ENCODE peak calls at places on chromosomes 6 and 20, in ten cellular contexts. One of them, this sample, is unnamed. For H3K27me3, the result is how much of the 10 kb centered on the place peaks cover.

GRCh38 chr6:156662025-156662445 is 115.1 kb upstream of the ARID1B start:
- DNase-seq in BJ: peak
- DNase-seq in spleen: no peak
- DNase-seq in NT2/D1: peak
- DNase-seq in CD4-positive, alpha-beta memory T cell: peak
- DNase-seq in psoas muscle: no peak
- DNase-seq in K562: peak
- DNase-seq in bronchial epithelial cell: no peak
- DNase-seq in uterus: no peak
- DNase-seq in heart right ventricle: no peak
- DNase-seq in this sample: no peak

GRCh38 chr20:49948178-49948577 is 12.0 kb downstream of the RNF114 start:
- DNase-seq in BJ: no peak
- DNase-seq in spleen: no peak
- DNase-seq in NT2/D1: no peak
- DNase-seq in CD4-positive, alpha-beta memory T cell: no peak
- DNase-seq in psoas muscle: no peak
- DNase-seq in K562: no peak
- DNase-seq in bronchial epithelial cell: no peak
- DNase-seq in uterus: no peak
- DNase-seq in heart right ventricle: no peak
- DNase-seq in this sample: no peak

GRCh38 chr6:116847234-116847633 is 18.4 kb upstream of the GPRC6A start:
- DNase-seq in BJ: no peak
- DNase-seq in spleen: no peak
- DNase-seq in NT2/D1: no peak
- DNase-seq in CD4-positive, alpha-beta memory T cell: no peak
- DNase-seq in psoas muscle: no peak
- DNase-seq in K562: no peak
- DNase-seq in bronchial epithelial cell: peak
- DNase-seq in uterus: no peak
- DNase-seq in heart right ventricle: no peak
- DNase-seq in this sample: no peak

GRCh38 chr20:43959079-43959919 is 44.6 kb downstream of the TOX2 start:
- DNase-seq in BJ: no peak
- DNase-seq in spleen: peak
- DNase-seq in NT2/D1: no peak
- DNase-seq in CD4-positive, alpha-beta memory T cell: peak
- DNase-seq in psoas muscle: no peak
- DNase-seq in K562: no peak
- DNase-seq in bronchial epithelial cell: no peak
- DNase-seq in uterus: no peak
- DNase-seq in heart right ventricle: no peak
- DNase-seq in this sample: no peak

GRCh38 chr20:56328861-56329260 is 29.9 kb upstream of the FAM210B start:
- DNase-seq in BJ: no peak
- DNase-seq in spleen: no peak
- DNase-seq in NT2/D1: no peak
- DNase-seq in CD4-positive, alpha-beta memory T cell: no peak
- DNase-seq in psoas muscle: no peak
- DNase-seq in K562: no peak
- DNase-seq in bronchial epithelial cell: peak
- DNase-seq in uterus: no peak
- DNase-seq in heart right ventricle: no peak
- DNase-seq in this sample: no peak

GRCh38 chr6:335572-335971 is 43.3 kb downstream of the DUSP22 start:
- DNase-seq in BJ: no peak
- DNase-seq in spleen: peak
- DNase-seq in NT2/D1: no peak
- DNase-seq in CD4-positive, alpha-beta memory T cell: no peak
- DNase-seq in psoas muscle: no peak
- DNase-seq in K562: no peak
- DNase-seq in bronchial epithelial cell: no peak
- DNase-seq in uterus: no peak
- DNase-seq in heart right ventricle: no peak
- DNase-seq in this sample: no peak

GRCh38 chr20:35776513-35777101 is 4.8 kb downstream of the PHF20 start:
- DNase-seq in BJ: no peak
- DNase-seq in spleen: no peak
- DNase-seq in NT2/D1: no peak
- DNase-seq in CD4-positive, alpha-beta memory T cell: no peak
- DNase-seq in psoas muscle: peak
- DNase-seq in K562: no peak
- DNase-seq in bronchial epithelial cell: peak
- DNase-seq in uterus: peak
- DNase-seq in heart right ventricle: peak
- DNase-seq in this sample: no peak

GRCh38 chr6:81023007-81023582 is 729.4 kb downstream of the TENT5A start:
- DNase-seq in BJ: no peak
- DNase-seq in spleen: no peak
- DNase-seq in NT2/D1: peak
- DNase-seq in CD4-positive, alpha-beta memory T cell: no peak
- DNase-seq in psoas muscle: no peak
- DNase-seq in K562: no peak
- DNase-seq in bronchial epithelial cell: peak
- DNase-seq in uterus: no peak
- DNase-seq in heart right ventricle: no peak
- DNase-seq in this sample: no peak

GRCh38 chr20:57849868-57850215 is 140.0 kb upstream of the PMEPA1 start:
- DNase-seq in BJ: no peak
- DNase-seq in spleen: no peak
- DNase-seq in NT2/D1: no peak
- DNase-seq in CD4-positive, alpha-beta memory T cell: no peak
- DNase-seq in psoas muscle: no peak
- DNase-seq in K562: no peak
- DNase-seq in bronchial epithelial cell: no peak
- DNase-seq in uterus: no peak
- DNase-seq in heart right ventricle: no peak
- DNase-seq in this sample: no peak

GRCh38 chr20:57849126-57849867 is 139.5 kb upstream of the PMEPA1 start:
- DNase-seq in BJ: no peak
- DNase-seq in spleen: no peak
- DNase-seq in NT2/D1: no peak
- DNase-seq in CD4-positive, alpha-beta memory T cell: no peak
- DNase-seq in psoas muscle: no peak
- DNase-seq in K562: no peak
- DNase-seq in bronchial epithelial cell: peak
- DNase-seq in uterus: no peak
- DNase-seq in heart right ventricle: no peak
- DNase-seq in this sample: no peak

GRCh38 chr20:57847104-57847503 is 137.3 kb upstream of the PMEPA1 start:
- DNase-seq in BJ: no peak
- DNase-seq in spleen: no peak
- DNase-seq in NT2/D1: no peak
- DNase-seq in CD4-positive, alpha-beta memory T cell: no peak
- DNase-seq in psoas muscle: no peak
- DNase-seq in K562: no peak
- DNase-seq in bronchial epithelial cell: no peak
- DNase-seq in uterus: no peak
- DNase-seq in heart right ventricle: no peak
- DNase-seq in this sample: no peak

GRCh38 chr20:57851025-57851682 is 141.3 kb upstream of the PMEPA1 start:
- DNase-seq in BJ: no peak
- DNase-seq in spleen: no peak
- DNase-seq in NT2/D1: no peak
- DNase-seq in CD4-positive, alpha-beta memory T cell: no peak
- DNase-seq in psoas muscle: no peak
- DNase-seq in K562: no peak
- DNase-seq in bronchial epithelial cell: no peak
- DNase-seq in uterus: no peak
- DNase-seq in heart right ventricle: peak
- DNase-seq in this sample: no peak

DNA sequence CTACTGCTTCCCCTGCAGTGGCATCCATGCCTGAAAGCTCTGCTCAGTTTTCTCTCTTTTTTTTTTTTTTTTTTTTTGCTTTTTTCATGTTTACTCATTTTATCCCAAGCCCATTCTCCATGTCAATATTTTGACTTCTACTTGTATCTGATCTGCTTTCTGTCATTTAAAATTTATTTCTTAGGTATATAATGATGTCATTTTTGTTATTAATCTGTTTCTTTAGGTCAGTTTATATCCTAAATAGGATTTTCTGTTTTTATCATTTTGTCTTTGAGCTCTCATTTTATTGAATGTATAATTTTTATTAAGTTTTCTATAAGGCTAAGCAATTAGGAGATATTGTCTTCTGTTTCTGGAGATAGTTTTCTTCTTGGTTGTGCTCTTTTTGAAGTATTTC is 138.5 kb upstream of the PMEPA1 start:
- DNase-seq in BJ: no peak
- DNase-seq in spleen: no peak
- DNase-seq in NT2/D1: no peak
- DNase-seq in CD4-positive, alpha-beta memory T cell: no peak
- DNase-seq in psoas muscle: no peak
- DNase-seq in K562: no peak
- DNase-seq in bronchial epithelial cell: no peak
- DNase-seq in uterus: no peak
- DNase-seq in heart right ventricle: no peak
- DNase-seq in this sample: no peak
- H3K27me3 ChIP-seq in BJ: under half
- H3K27me3 ChIP-seq in spleen: under half
- H3K27me3 ChIP-seq in NT2/D1: under half
- H3K27me3 ChIP-seq in CD4-positive, alpha-beta memory T cell: under half
- H3K27me3 ChIP-seq in psoas muscle: under half
- H3K27me3 ChIP-seq in K562: under half
- H3K27me3 ChIP-seq in bronchial epithelial cell: under half
- H3K27me3 ChIP-seq in uterus: under half
- H3K27me3 ChIP-seq in heart right ventricle: under half
- H3K27me3 ChIP-seq in this sample: under half

GRCh38 chr6:10880366-10880765 is 1.5 kb downstream of the GCM2 start:
- DNase-seq in BJ: no peak
- DNase-seq in spleen: no peak
- DNase-seq in NT2/D1: no peak
- DNase-seq in CD4-positive, alpha-beta memory T cell: no peak
- DNase-seq in psoas muscle: no peak
- DNase-seq in K562: no peak
- DNase-seq in bronchial epithelial cell: no peak
- DNase-seq in uterus: no peak
- DNase-seq in heart right ventricle: no peak
- DNase-seq in this sample: no peak

GRCh38 chr6:10883312-10884244 is 1.7 kb upstream of the GCM2 start:
- DNase-seq in BJ: no peak
- DNase-seq in spleen: no peak
- DNase-seq in NT2/D1: no peak
- DNase-seq in CD4-positive, alpha-beta memory T cell: no peak
- DNase-seq in psoas muscle: no peak
- DNase-seq in K562: no peak
- DNase-seq in bronchial epithelial cell: no peak
- DNase-seq in uterus: no peak
- DNase-seq in heart right ventricle: no peak
- DNase-seq in this sample: no peak

GRCh38 chr6:10882654-10883053 is 813 bp upstream of the GCM2 start:
- DNase-seq in BJ: no peak
- DNase-seq in spleen: no peak
- DNase-seq in NT2/D1: no peak
- DNase-seq in CD4-positive, alpha-beta memory T cell: no peak
- DNase-seq in psoas muscle: no peak
- DNase-seq in K562: no peak
- DNase-seq in bronchial epithelial cell: no peak
- DNase-seq in uterus: no peak
- DNase-seq in heart right ventricle: no peak
- DNase-seq in this sample: no peak

GRCh38 chr6:10890151-10890550 is 3.3 kb downstream of the SYCP2L start:
- DNase-seq in BJ: no peak
- DNase-seq in spleen: no peak
- DNase-seq in NT2/D1: no peak
- DNase-seq in CD4-positive, alpha-beta memory T cell: no peak
- DNase-seq in psoas muscle: no peak
- DNase-seq in K562: no peak
- DNase-seq in bronchial epithelial cell: no peak
- DNase-seq in uterus: no peak
- DNase-seq in heart right ventricle: no peak
- DNase-seq in this sample: no peak

GRCh38 chr6:10884245-10884972 is 2.4 kb upstream of the SYCP2L start:
- DNase-seq in BJ: no peak
- DNase-seq in spleen: no peak
- DNase-seq in NT2/D1: no peak
- DNase-seq in CD4-positive, alpha-beta memory T cell: no peak
- DNase-seq in psoas muscle: no peak
- DNase-seq in K562: no peak
- DNase-seq in bronchial epithelial cell: no peak
- DNase-seq in uterus: no peak
- DNase-seq in heart right ventricle: no peak
- DNase-seq in this sample: no peak
- H3K4me3 ChIP-seq in BJ: no peak
- H3K4me3 ChIP-seq in spleen: peak
- H3K4me3 ChIP-seq in NT2/D1: no peak
- H3K4me3 ChIP-seq in CD4-positive, alpha-beta memory T cell: no peak
- H3K4me3 ChIP-seq in psoas muscle: no peak
- H3K4me3 ChIP-seq in K562: no peak
- H3K4me3 ChIP-seq in bronchial epithelial cell: no peak
- H3K4me3 ChIP-seq in uterus: no peak
- H3K4me3 ChIP-seq in heart right ventricle: peak
- H3K4me3 ChIP-seq in this sample: peak

DNA sequence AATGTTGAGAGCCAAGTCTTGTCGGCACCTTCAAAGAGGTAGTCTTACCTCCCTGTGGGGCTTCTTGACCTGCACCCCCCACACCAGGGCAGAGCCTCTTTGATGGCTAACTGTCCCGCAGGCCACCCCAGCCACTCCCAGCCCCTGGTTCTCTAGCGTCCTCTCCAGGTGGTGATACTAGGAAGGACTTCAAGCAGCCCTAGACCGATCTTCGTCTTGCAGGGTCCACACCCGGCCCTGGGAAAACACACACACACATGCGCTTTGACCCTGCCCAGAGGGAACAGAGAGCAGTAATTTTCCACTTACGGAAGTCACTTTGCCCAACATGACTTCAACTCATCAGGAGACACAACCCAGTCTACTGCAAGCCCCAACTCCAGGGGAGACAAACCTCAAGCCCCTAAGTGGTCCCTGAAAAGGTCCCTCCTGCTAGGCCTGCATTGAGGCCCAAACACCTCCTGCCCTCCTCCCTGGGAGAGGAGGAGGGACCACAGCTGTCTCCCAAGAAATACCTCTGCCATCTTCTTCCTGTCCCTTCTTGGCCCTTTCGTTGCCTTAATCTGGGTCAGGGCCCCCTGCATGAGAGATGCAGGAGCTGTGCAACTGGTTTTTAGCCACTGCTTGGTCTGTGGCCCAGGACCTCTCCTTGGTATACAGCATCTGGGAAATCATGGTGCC is 2.9 kb upstream of the BPIFB1 start:
- DNase-seq in BJ: no peak
- DNase-seq in spleen: no peak
- DNase-seq in NT2/D1: no peak
- DNase-seq in CD4-positive, alpha-beta memory T cell: no peak
- DNase-seq in psoas muscle: no peak
- DNase-seq in K562: no peak
- DNase-seq in bronchial epithelial cell: no peak
- DNase-seq in uterus: no peak
- DNase-seq in heart right ventricle: no peak
- DNase-seq in this sample: no peak
- H3K27me3 ChIP-seq in BJ: under half
- H3K27me3 ChIP-seq in spleen: under half
- H3K27me3 ChIP-seq in NT2/D1: under half
- H3K27me3 ChIP-seq in CD4-positive, alpha-beta memory T cell: under half
- H3K27me3 ChIP-seq in psoas muscle: under half
- H3K27me3 ChIP-seq in K562: under half
- H3K27me3 ChIP-seq in bronchial epithelial cell: under half
- H3K27me3 ChIP-seq in uterus: under half
- H3K27me3 ChIP-seq in heart right ventricle: under half
- H3K27me3 ChIP-seq in this sample: under half

GRCh38 chr6:37819177-37819801 is at the start of gene ZFAND3:
- DNase-seq in BJ: peak
- DNase-seq in spleen: peak
- DNase-seq in NT2/D1: peak
- DNase-seq in CD4-positive, alpha-beta memory T cell: peak
- DNase-seq in psoas muscle: peak
- DNase-seq in K562: peak
- DNase-seq in bronchial epithelial cell: peak
- DNase-seq in uterus: peak
- DNase-seq in heart right ventricle: peak
- DNase-seq in this sample: peak

GRCh38 chr6:37822851-37823682 is 3.5 kb downstream of the ZFAND3 start:
- DNase-seq in BJ: no peak
- DNase-seq in spleen: no peak
- DNase-seq in NT2/D1: no peak
- DNase-seq in CD4-positive, alpha-beta memory T cell: peak
- DNase-seq in psoas muscle: no peak
- DNase-seq in K562: no peak
- DNase-seq in bronchial epithelial cell: peak
- DNase-seq in uterus: peak
- DNase-seq in heart right ventricle: no peak
- DNase-seq in this sample: no peak

GRCh38 chr6:37819802-37820712 is 530 bp downstream of the ZFAND3 start:
- DNase-seq in BJ: no peak
- DNase-seq in spleen: peak
- DNase-seq in NT2/D1: no peak
- DNase-seq in CD4-positive, alpha-beta memory T cell: peak
- DNase-seq in psoas muscle: peak
- DNase-seq in K562: no peak
- DNase-seq in bronchial epithelial cell: peak
- DNase-seq in uterus: peak
- DNase-seq in heart right ventricle: peak
- DNase-seq in this sample: peak

GRCh38 chr6:37820713-37821069 is 1.2 kb downstream of the ZFAND3 start:
- DNase-seq in BJ: no peak
- DNase-seq in spleen: no peak
- DNase-seq in NT2/D1: no peak
- DNase-seq in CD4-positive, alpha-beta memory T cell: no peak
- DNase-seq in psoas muscle: no peak
- DNase-seq in K562: no peak
- DNase-seq in bronchial epithelial cell: no peak
- DNase-seq in uterus: no peak
- DNase-seq in heart right ventricle: no peak
- DNase-seq in this sample: no peak

DNA sequence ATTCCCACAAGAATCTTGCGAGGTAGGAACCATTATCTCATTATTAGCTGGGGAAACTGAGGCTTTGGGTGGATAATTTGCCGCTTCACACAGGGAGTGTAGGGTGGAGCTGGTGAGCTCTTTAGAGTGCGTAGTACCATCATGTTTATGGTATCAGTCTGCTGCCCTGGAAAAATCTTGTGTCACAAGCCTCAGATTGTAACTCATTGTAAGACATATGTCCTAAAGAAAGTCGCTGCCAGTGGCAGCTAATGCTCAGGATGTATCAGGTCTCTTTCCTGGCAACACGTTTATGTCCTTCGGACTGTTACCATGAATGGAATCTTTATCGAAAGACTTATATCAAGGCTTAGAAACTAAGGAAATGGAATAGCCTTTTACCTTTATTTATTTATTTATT is 1.9 kb downstream of the ZFAND3 start:
- DNase-seq in BJ: no peak
- DNase-seq in spleen: no peak
- DNase-seq in NT2/D1: no peak
- DNase-seq in CD4-positive, alpha-beta memory T cell: no peak
- DNase-seq in psoas muscle: no peak
- DNase-seq in K562: no peak
- DNase-seq in bronchial epithelial cell: no peak
- DNase-seq in uterus: no peak
- DNase-seq in heart right ventricle: no peak
- DNase-seq in this sample: no peak
- H3K4me3 ChIP-seq in BJ: peak
- H3K4me3 ChIP-seq in spleen: peak
- H3K4me3 ChIP-seq in NT2/D1: no peak
- H3K4me3 ChIP-seq in CD4-positive, alpha-beta memory T cell: no peak
- H3K4me3 ChIP-seq in psoas muscle: peak
- H3K4me3 ChIP-seq in K562: no peak
- H3K4me3 ChIP-seq in bronchial epithelial cell: no peak
- H3K4me3 ChIP-seq in uterus: no peak
- H3K4me3 ChIP-seq in heart right ventricle: peak
- H3K4me3 ChIP-seq in this sample: peak

This sample was measured in thoracic aorta.